ENCODE peak calls at places on chromosomes 16 and 17, in eight cellular contexts. One of them, this sample, is unnamed.

GRCh38 chr16:64250866-64251265 is 871.0 kb downstream of the CDH11 start:
- DNase-seq in naive thymus-derived CD4-positive, alpha-beta T cell: no peak
- DNase-seq in activated naive CD4-positive, alpha-beta T cell: no peak
- DNase-seq in AG20443: no peak
- DNase-seq in fibroblast of lung: peak; percentile 55
- DNase-seq in stimulated activated CD4-positive, alpha-beta T cell treated with anti-CD3 and anti-CD28 coated beads, TNF-alpha, amount 100 ng/mL, for 48 hours: no peak
- DNase-seq in cardiac muscle cell: peak; percentile 17
- DNase-seq in B cell: no peak
- DNase-seq in this sample: peak; percentile 19

GRCh38 chr17:40517286-40517662 is 15.9 kb upstream of the TNS4 start:
- DNase-seq in naive thymus-derived CD4-positive, alpha-beta T cell: no peak
- DNase-seq in activated naive CD4-positive, alpha-beta T cell: no peak
- DNase-seq in AG20443: no peak
- DNase-seq in fibroblast of lung: no peak
- DNase-seq in stimulated activated CD4-positive, alpha-beta T cell treated with anti-CD3 and anti-CD28 coated beads, TNF-alpha, amount 100 ng/mL, for 48 hours: no peak
- DNase-seq in cardiac muscle cell: no peak
- DNase-seq in B cell: no peak
- DNase-seq in this sample: no peak

GRCh38 chr17:27609606-27610303 is 21.2 kb upstream of the LGALS9 start:
- DNase-seq in naive thymus-derived CD4-positive, alpha-beta T cell: no peak
- DNase-seq in activated naive CD4-positive, alpha-beta T cell: no peak
- DNase-seq in AG20443: peak; percentile 73
- DNase-seq in fibroblast of lung: peak; percentile 31
- DNase-seq in stimulated activated CD4-positive, alpha-beta T cell treated with anti-CD3 and anti-CD28 coated beads, TNF-alpha, amount 100 ng/mL, for 48 hours: no peak
- DNase-seq in cardiac muscle cell: peak; percentile 52
- DNase-seq in B cell: no peak
- DNase-seq in this sample: peak; percentile 11

GRCh38 chr17:10067446-10068143 is 130.8 kb downstream of the GAS7 start:
- DNase-seq in naive thymus-derived CD4-positive, alpha-beta T cell: no peak
- DNase-seq in activated naive CD4-positive, alpha-beta T cell: no peak
- DNase-seq in AG20443: no peak
- DNase-seq in fibroblast of lung: no peak
- DNase-seq in stimulated activated CD4-positive, alpha-beta T cell treated with anti-CD3 and anti-CD28 coated beads, TNF-alpha, amount 100 ng/mL, for 48 hours: no peak
- DNase-seq in cardiac muscle cell: no peak
- DNase-seq in B cell: no peak
- DNase-seq in this sample: no peak

GRCh38 chr17:2266045-2266864 is 37.3 kb downstream of the SMG6 start:
- DNase-seq in naive thymus-derived CD4-positive, alpha-beta T cell: peak; percentile 81
- DNase-seq in activated naive CD4-positive, alpha-beta T cell: peak; percentile 21
- DNase-seq in AG20443: no peak
- DNase-seq in fibroblast of lung: no peak
- DNase-seq in stimulated activated CD4-positive, alpha-beta T cell treated with anti-CD3 and anti-CD28 coated beads, TNF-alpha, amount 100 ng/mL, for 48 hours: peak; percentile 78
- DNase-seq in cardiac muscle cell: no peak
- DNase-seq in B cell: peak; percentile 58
- DNase-seq in this sample: no peak

GRCh38 chr16:85227262-85227923 is 115.1 kb upstream of the CIBAR2 start:
- DNase-seq in naive thymus-derived CD4-positive, alpha-beta T cell: no peak
- DNase-seq in activated naive CD4-positive, alpha-beta T cell: no peak
- DNase-seq in AG20443: no peak
- DNase-seq in fibroblast of lung: no peak
- DNase-seq in stimulated activated CD4-positive, alpha-beta T cell treated with anti-CD3 and anti-CD28 coated beads, TNF-alpha, amount 100 ng/mL, for 48 hours: no peak
- DNase-seq in cardiac muscle cell: peak; percentile 47
- DNase-seq in B cell: no peak
- DNase-seq in this sample: no peak

GRCh38 chr17:37743875-37744632 is 805 bp downstream of the HNF1B start:
- DNase-seq in naive thymus-derived CD4-positive, alpha-beta T cell: peak; percentile 39
- DNase-seq in activated naive CD4-positive, alpha-beta T cell: no peak
- DNase-seq in AG20443: no peak
- DNase-seq in fibroblast of lung: no peak
- DNase-seq in stimulated activated CD4-positive, alpha-beta T cell treated with anti-CD3 and anti-CD28 coated beads, TNF-alpha, amount 100 ng/mL, for 48 hours: no peak
- DNase-seq in cardiac muscle cell: no peak
- DNase-seq in B cell: peak; percentile 48
- DNase-seq in this sample: no peak

GRCh38 chr16:57071840-57072541 is 20.4 kb upstream of the CPNE2 start:
- DNase-seq in naive thymus-derived CD4-positive, alpha-beta T cell: no peak
- DNase-seq in activated naive CD4-positive, alpha-beta T cell: no peak
- DNase-seq in AG20443: peak; percentile 53
- DNase-seq in fibroblast of lung: peak; percentile 13
- DNase-seq in stimulated activated CD4-positive, alpha-beta T cell treated with anti-CD3 and anti-CD28 coated beads, TNF-alpha, amount 100 ng/mL, for 48 hours: no peak
- DNase-seq in cardiac muscle cell: peak; percentile 39
- DNase-seq in B cell: no peak
- DNase-seq in this sample: no peak

GRCh38 chr17:35094902-35095301 is 24.8 kb downstream of the RAD51D start:
- DNase-seq in naive thymus-derived CD4-positive, alpha-beta T cell: no peak
- DNase-seq in activated naive CD4-positive, alpha-beta T cell: no peak
- DNase-seq in AG20443: peak; percentile 82
- DNase-seq in fibroblast of lung: peak; percentile 92
- DNase-seq in stimulated activated CD4-positive, alpha-beta T cell treated with anti-CD3 and anti-CD28 coated beads, TNF-alpha, amount 100 ng/mL, for 48 hours: no peak
- DNase-seq in cardiac muscle cell: peak; percentile 85
- DNase-seq in B cell: no peak
- DNase-seq in this sample: no peak

GRCh38 chr17:36600936-36601302 is 464 bp upstream of the MRM1 start:
- DNase-seq in naive thymus-derived CD4-positive, alpha-beta T cell: no peak
- DNase-seq in activated naive CD4-positive, alpha-beta T cell: no peak
- DNase-seq in AG20443: no peak
- DNase-seq in fibroblast of lung: no peak
- DNase-seq in stimulated activated CD4-positive, alpha-beta T cell treated with anti-CD3 and anti-CD28 coated beads, TNF-alpha, amount 100 ng/mL, for 48 hours: no peak
- DNase-seq in cardiac muscle cell: no peak
- DNase-seq in B cell: peak; percentile 40
- DNase-seq in this sample: no peak

GRCh38 chr17:40122466-40122943 is 734 bp downstream of the MSL1 start:
- DNase-seq in naive thymus-derived CD4-positive, alpha-beta T cell: peak; percentile 48
- DNase-seq in activated naive CD4-positive, alpha-beta T cell: no peak
- DNase-seq in AG20443: peak; percentile 59
- DNase-seq in fibroblast of lung: peak; percentile 45
- DNase-seq in stimulated activated CD4-positive, alpha-beta T cell treated with anti-CD3 and anti-CD28 coated beads, TNF-alpha, amount 100 ng/mL, for 48 hours: no peak
- DNase-seq in cardiac muscle cell: peak; percentile 58
- DNase-seq in B cell: peak; percentile 79
- DNase-seq in this sample: no peak

GRCh38 chr17:81176656-81177055 is 10.6 kb upstream of the AATK start:
- DNase-seq in naive thymus-derived CD4-positive, alpha-beta T cell: no peak
- DNase-seq in activated naive CD4-positive, alpha-beta T cell: no peak
- DNase-seq in AG20443: no peak
- DNase-seq in fibroblast of lung: peak; percentile 14
- DNase-seq in stimulated activated CD4-positive, alpha-beta T cell treated with anti-CD3 and anti-CD28 coated beads, TNF-alpha, amount 100 ng/mL, for 48 hours: no peak
- DNase-seq in cardiac muscle cell: no peak
- DNase-seq in B cell: no peak
- DNase-seq in this sample: no peak

GRCh38 chr17:29257756-29258155 is 11.1 kb downstream of the CRYBA1 start:
- DNase-seq in naive thymus-derived CD4-positive, alpha-beta T cell: no peak
- DNase-seq in activated naive CD4-positive, alpha-beta T cell: no peak
- DNase-seq in AG20443: no peak
- DNase-seq in fibroblast of lung: peak; percentile 79
- DNase-seq in stimulated activated CD4-positive, alpha-beta T cell treated with anti-CD3 and anti-CD28 coated beads, TNF-alpha, amount 100 ng/mL, for 48 hours: no peak
- DNase-seq in cardiac muscle cell: peak; percentile 68
- DNase-seq in B cell: no peak
- DNase-seq in this sample: no peak

GRCh38 chr17:35423761-35424160 is 8.5 kb downstream of the SLFN12 start:
- DNase-seq in naive thymus-derived CD4-positive, alpha-beta T cell: no peak
- DNase-seq in activated naive CD4-positive, alpha-beta T cell: no peak
- DNase-seq in AG20443: no peak
- DNase-seq in fibroblast of lung: peak; percentile 27
- DNase-seq in stimulated activated CD4-positive, alpha-beta T cell treated with anti-CD3 and anti-CD28 coated beads, TNF-alpha, amount 100 ng/mL, for 48 hours: no peak
- DNase-seq in cardiac muscle cell: peak; percentile 20
- DNase-seq in B cell: no peak
- DNase-seq in this sample: no peak

GRCh38 chr16:29899516-29900101 is at the start of gene SEZ6L2:
- DNase-seq in naive thymus-derived CD4-positive, alpha-beta T cell: peak; percentile 92
- DNase-seq in activated naive CD4-positive, alpha-beta T cell: no peak
- DNase-seq in AG20443: peak; percentile 86
- DNase-seq in fibroblast of lung: peak; percentile 81
- DNase-seq in stimulated activated CD4-positive, alpha-beta T cell treated with anti-CD3 and anti-CD28 coated beads, TNF-alpha, amount 100 ng/mL, for 48 hours: peak; percentile 62
- DNase-seq in cardiac muscle cell: peak; percentile 97
- DNase-seq in B cell: no peak
- DNase-seq in this sample: peak; percentile 91

This sample was measured in NCI-H446.